ENCODE peak calls at places on chromosomes 2 and 18, in four cellular contexts. C is mucosa of gallbladder; I is naive thymus-derived CD4-positive, alpha-beta T cell; U is stimulated activated CD8-positive, alpha-beta memory T cell treated with anti-CD3 and anti-CD28 coated beads, Interleukin-12 subunit alpha, Interleukin-12 subunit beta, amount 100 ng/mL, for 1 hour. L is an unnamed sample.

GRCh38 chr2:120833127-120833675 is 97.5 kb downstream of the GLI2 start:
- DNase-seq in C (no peak), I (no peak), U (no peak), L (no peak)

GRCh38 chr2:9745153-9745899 is 97.9 kb upstream of the TAF1B start:
- DNase-seq in C (no peak), I (no peak), U (no peak), L (no peak)

GRCh38 chr2:234292205-234292954 is 204.5 kb downstream of the ARL4C start:
- DNase-seq in C (no peak), I (peak; percentile 28), U (peak; percentile 56), L (no peak)

GRCh38 chr18:9437049-9437448 is 38.3 kb upstream of the RALBP1 start:
- DNase-seq in C (no peak), I (no peak), U (no peak), L (no peak)

GRCh38 chr2:133362061-133362476 is 206.2 kb downstream of the NCKAP5 start:
- DNase-seq in C (no peak), I (no peak), U (no peak), L (peak; percentile 37)

GRCh38 chr18:77133920-77134496 is 1.4 kb upstream of the MBP start:
- DNase-seq in C (no peak), I (no peak), U (no peak), L (peak; percentile 76)

GRCh38 chr2:98910349-98911125 is 25.5 kb downstream of the CRACDL start:
- DNase-seq in C (no peak), I (no peak), U (no peak), L (no peak)

GRCh38 chr2:223820549-223820948 is 16.8 kb downstream of the AP1S3 start:
- DNase-seq in C (no peak), I (no peak), U (no peak), L (no peak)

GRCh38 chr2:211879323-211879722 is 659.3 kb downstream of the ERBB4 start:
- DNase-seq in C (no peak), I (no peak), U (no peak), L (peak; percentile 26)

GRCh38 chr18:8262221-8262620 is 347.0 kb upstream of the RAB12 start:
- DNase-seq in C (no peak), I (no peak), U (no peak), L (no peak)